ENCODE peak calls at places on chromosomes 13 and 19, in six cellular contexts. A, U, Y, C, V and Q are unnamed samples.

GRCh38 chr19:4988770-4989251 is 19.9 kb downstream of the KDM4B start:
- DNase-seq in C (no peak), U (no peak), Y (peak; percentile 59), A (peak; percentile 45), V (no peak), Q (peak; percentile 68)

GRCh38 chr13:45331981-45332830 is 8.8 kb downstream of the TPT1 start:
- DNase-seq in C (no peak), Y (no peak), V (no peak), A (no peak), U (no peak), Q (no peak)

GRCh38 chr13:77318741-77319140 is 8.2 kb downstream of the MYCBP2 start:
- DNase-seq in Y (no peak), C (no peak), A (no peak), U (no peak), V (no peak), Q (no peak)

GRCh38 chr19:16202320-16203255 is 4.9 kb downstream of the AP1M1 start:
- DNase-seq in V (no peak), Y (no peak), A (no peak), U (no peak), C (no peak), Q (no peak)

GRCh38 chr13:46951516-46951915 is 54.7 kb upstream of the HTR2A start:
- DNase-seq in A (no peak), C (no peak), Y (no peak), V (no peak), U (no peak), Q (no peak)

GRCh38 chr13:91406619-91407018 is 8.2 kb downstream of the GPC5 start:
- DNase-seq in C (no peak), U (no peak), A (no peak), V (no peak), Y (no peak), Q (no peak)

GRCh38 chr13:74930402-74931165 is 551.4 kb downstream of the TBC1D4 start:
- DNase-seq in Y (no peak), U (no peak), V (no peak), A (no peak), C (no peak), Q (no peak)

GRCh38 chr13:112928958-112929777 is 39.8 kb upstream of the MCF2L start:
- DNase-seq in A (peak; percentile 66), V (peak; percentile 70), U (no peak), Y (peak; percentile 59), C (no peak), Q (no peak)

GRCh38 chr19:14003279-14004051 is 2.7 kb downstream of the RFX1 start:
- DNase-seq in A (no peak), C (no peak), U (no peak), Y (no peak), V (no peak), Q (no peak)

GRCh38 chr19:55454787-55455243 is 6.6 kb downstream of the ISOC2 start:
- DNase-seq in A (no peak), C (no peak), V (no peak), Y (no peak), U (no peak), Q (peak; percentile 75)

DNA sequence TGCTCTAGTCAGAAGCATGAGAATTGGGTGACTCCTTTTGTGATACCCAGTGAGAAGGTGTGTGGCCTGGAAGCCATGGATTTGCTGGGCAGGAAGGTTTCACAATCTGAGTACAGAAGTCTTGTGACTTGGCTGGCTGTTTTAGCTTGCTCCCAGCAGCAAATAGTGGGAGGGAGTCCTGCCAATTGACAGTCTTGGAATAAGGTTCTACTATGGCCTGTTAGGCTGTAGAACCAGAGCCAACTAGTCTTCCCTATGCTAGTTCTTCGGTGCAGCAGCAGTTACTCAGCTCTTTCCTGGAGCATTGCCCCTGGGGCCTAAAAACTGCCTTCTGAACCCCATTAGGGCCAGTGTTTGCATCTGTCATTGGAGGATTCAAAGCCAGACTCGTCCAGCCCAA is 1935.4 kb upstream of the PCDH20 start:
- DNase-seq in V (no peak), Y (no peak), U (no peak), C (no peak), A (no peak), Q (no peak)
- H3K4me3 ChIP-seq in V (no peak overlapping the region), Y (no peak overlapping the region), U (no peak overlapping the region), C (no peak overlapping the region), A (no peak overlapping the region), Q (no peak overlapping the region)

GRCh38 chr13:19305434-19305833 is 123.8 kb upstream of the TUBA3C start:
- DNase-seq in U (no peak), A (no peak), Y (no peak), C (no peak), V (no peak), Q (no peak)
- TF ChIP-seq CTCF in U (no peak), A (no peak), Y (no peak), C (no peak), V (no peak), Q (no peak)

GRCh38 chr19:40282920-40283319 is 2.2 kb downstream of the AKT2 start:
- DNase-seq in A (no peak), C (no peak), V (no peak), Y (no peak), U (no peak), Q (no peak)
- H3K4me3 ChIP-seq in A (no peak overlapping the region), C (peak overlapping the region; percentile 95), V (no peak overlapping the region), Y (no peak overlapping the region), U (no peak overlapping the region), Q (no peak overlapping the region)

GRCh38 chr19:6074709-6075403 is 35.4 kb downstream of the RFX2 start:
- DNase-seq in V (no peak), A (no peak), C (no peak), Y (no peak), U (peak; percentile 13), Q (no peak)
- TF ChIP-seq CTCF in V (no peak), A (no peak), C (no peak), Y (no peak), U (no peak), Q (no peak)

DNA sequence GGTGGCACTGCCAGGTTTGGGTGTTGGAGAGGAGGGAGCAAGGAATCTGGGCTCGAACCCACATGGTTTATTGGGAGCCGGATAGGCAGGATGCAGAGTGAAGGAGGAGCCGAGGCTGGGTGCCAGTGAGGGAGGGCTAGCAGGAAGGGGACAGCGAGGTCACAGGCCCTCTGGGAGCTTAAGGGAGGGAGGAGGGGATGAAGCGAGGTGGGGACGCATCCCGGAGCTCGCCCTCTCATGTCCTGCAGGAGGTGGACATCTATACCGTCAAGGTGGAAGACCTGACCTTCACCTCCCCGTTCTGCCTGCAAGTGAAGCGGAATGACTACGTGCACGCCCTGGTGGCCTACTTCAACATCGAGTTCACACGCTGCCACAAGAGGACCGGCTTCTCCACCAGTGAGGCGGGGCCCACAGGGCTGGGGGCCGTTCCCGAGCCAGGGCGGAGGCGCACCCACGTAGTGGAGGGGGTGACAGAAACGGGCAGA is 3.5 kb upstream of the ADM5 start:
- DNase-seq in Y (no peak), V (no peak), A (no peak), U (no peak), C (peak; percentile 66), Q (no peak)
- H3K4me3 ChIP-seq in Y (no peak overlapping the region), V (no peak overlapping the region), A (no peak overlapping the region), U (no peak overlapping the region), C (no peak overlapping the region), Q (no peak overlapping the region)